ENCODE peak calls at places on chromosomes 5 and 9, in four cellular contexts. H is AG08395, V is fibroblast of mammary gland, W is T-helper 1 cell. M is an unnamed sample.

GRCh38 chr9:105911104-105911911 is 217.0 kb downstream of the TMEM38B start:
- DNase-seq in V (no peak), H (no peak), W (no peak), M (no peak)

GRCh38 chr9:121201045-121201737 is 478 bp downstream of the RAB14 start:
- DNase-seq in W (peak; percentile 22), V (no peak), H (no peak), M (peak; percentile 33)

GRCh38 chr5:16579142-16579541 is 37.7 kb downstream of the RETREG1 start:
- DNase-seq in V (no peak), W (no peak), H (no peak), M (no peak)

GRCh38 chr9:86821011-86821845 is 126.1 kb downstream of the GAS1 start:
- DNase-seq in H (no peak), W (no peak), V (peak; percentile 44), M (no peak)

GRCh38 chr5:99449786-99450185 is 521.0 kb upstream of the CHD1 start:
- DNase-seq in V (peak; percentile 0), H (no peak), W (no peak), M (no peak)

GRCh38 chr9:120946259-120946658 is 19.7 kb upstream of the TRAF1 start:
- DNase-seq in W (no peak), V (peak; percentile 79), H (peak; percentile 56), M (no peak)

GRCh38 chr9:108963459-108964143 is 29.4 kb downstream of the ABITRAM start:
- DNase-seq in H (peak; percentile 9), W (no peak), V (no peak), M (no peak)

GRCh38 chr5:62627901-62628300 is 49.3 kb downstream of the LRRC70 start:
- DNase-seq in V (no peak), H (no peak), W (no peak), M (no peak)

GRCh38 chr5:59937633-59938032 is 44.1 kb upstream of the PDE4D start:
- DNase-seq in H (no peak), W (no peak), V (no peak), M (no peak)

GRCh38 chr9:134624827-134625181 is 16.8 kb upstream of the COL5A1 start:
- DNase-seq in V (peak; percentile 86), H (peak; percentile 92), W (no peak), M (no peak)

GRCh38 chr9:34659592-34660253 is 2.7 kb downstream of the CCL27 start:
- DNase-seq in H (no peak), W (no peak), V (no peak), M (no peak)

GRCh38 chr5:124538931-124539330 is 207.5 kb downstream of the ZNF608 start:
- DNase-seq in W (no peak), V (no peak), H (no peak), M (no peak)